ENCODE peak calls at places on chromosomes 4 and X, in six cellular contexts. S, N, P, L, W and D are unnamed samples.
A peak's percentile ranks its signal among the peaks of the same experiment; 100 is the strongest.

GRCh38 chr4:148514041-148514440 is 71.8 kb upstream of the NR3C2 start:
- DNase-seq in P (no peak), L (no peak), S (no peak), W (no peak), N (no peak), D (no peak)

GRCh38 chrX:14357314-14357713 is 172.0 kb upstream of the GLRA2 start:
- DNase-seq in S (no peak), L (no peak), W (no peak), N (no peak), P (no peak), D (no peak)

GRCh38 chrX:48937065-48937907 is 18.5 kb upstream of the PIM2 start:
- DNase-seq in S (peak; percentile 71), L (no peak), W (no peak), N (no peak), P (peak; percentile 20), D (no peak)

GRCh38 chrX:38880460-38880859 is 79.2 kb downstream of the MID1IP1 start:
- DNase-seq in L (no peak), S (no peak), N (no peak), W (no peak), P (no peak), D (no peak)

GRCh38 chrX:2913118-2913517 is 16.0 kb downstream of the ARSD start:
- DNase-seq in L (no peak), W (no peak), P (no peak), N (no peak), S (no peak), D (no peak)

GRCh38 chrX:151753313-151754041 is 18.9 kb downstream of the CNGA2 start:
- DNase-seq in N (peak; percentile 54), S (peak; percentile 81), L (peak; percentile 20), W (peak; percentile 31), P (peak; percentile 24), D (peak; percentile 56)

GRCh38 chr4:98113005-98113404 is 30.3 kb downstream of the STPG2 start:
- DNase-seq in N (no peak), L (no peak), S (no peak), W (no peak), P (no peak), D (no peak)

GRCh38 chr4:184289179-184289535 is 71.5 kb upstream of the ENPP6 start:
- DNase-seq in W (no peak), L (no peak), S (no peak), P (no peak), N (no peak), D (no peak)

GRCh38 chr4:159150838-159151390 is 48.0 kb downstream of the RAPGEF2 start:
- DNase-seq in P (no peak), N (no peak), S (no peak), L (no peak), W (no peak), D (no peak)

GRCh38 chrX:68978211-68978780 is 149.5 kb downstream of the EFNB1 start:
- DNase-seq in P (no peak), L (no peak), W (no peak), N (peak; percentile 20), S (no peak), D (no peak)

GRCh38 chrX:132786217-132786616 is 172.2 kb downstream of the HS6ST2 start:
- DNase-seq in S (no peak), W (no peak), L (no peak), N (no peak), P (no peak), D (no peak)

GRCh38 chr4:102335616-102336015 is 9.7 kb downstream of the SLC39A8 start:
- DNase-seq in N (no peak), P (no peak), L (no peak), S (no peak), W (no peak), D (no peak)

GRCh38 chrX:72268601-72269365 is 8.3 kb downstream of the RPS4X start:
- DNase-seq in W (no peak), P (no peak), S (no peak), L (no peak), N (no peak), D (no peak)

GRCh38 chr4:168648929-168649328 is 152.1 kb downstream of the PALLD start:
- DNase-seq in W (no peak), P (no peak), N (no peak), S (no peak), L (no peak), D (no peak)
- TF ChIP-seq POLR2A in W (no peak), P (no peak), N (no peak), S (no peak), L (no peak), D (no peak)

DNA sequence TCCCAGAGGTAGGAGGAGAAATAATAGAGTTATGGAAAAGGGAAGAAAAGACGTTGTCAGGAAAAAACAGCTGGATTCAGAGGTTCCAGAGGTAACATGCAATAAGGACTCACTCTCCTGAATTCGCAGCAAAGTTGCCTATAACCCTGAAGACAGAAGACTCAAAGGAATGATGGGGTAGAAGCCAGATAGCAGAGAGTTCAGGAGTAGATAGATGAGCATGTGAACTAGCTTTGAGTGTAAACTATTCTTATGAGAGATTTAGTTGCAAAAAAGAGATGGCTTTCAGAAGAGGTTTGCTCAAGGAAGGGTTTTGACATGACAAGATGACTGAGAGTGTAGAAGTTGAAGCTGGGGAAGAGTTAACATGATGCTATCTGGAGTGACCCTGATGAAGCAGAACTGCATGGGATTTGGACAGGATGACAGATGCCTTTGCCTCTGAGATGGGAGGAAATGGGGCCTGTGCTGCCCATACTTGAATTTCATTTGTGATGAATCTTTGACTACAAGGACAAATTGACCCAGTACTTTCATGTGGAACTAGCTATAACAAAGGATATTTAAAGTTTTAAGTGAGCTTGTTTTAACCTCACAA is 73.9 kb downstream of the AMELX start:
- DNase-seq in L (no peak), S (no peak), P (no peak), W (no peak), N (no peak), D (no peak)
- TF ChIP-seq POLR2A in L (no peak), S (no peak), P (no peak), W (no peak), N (no peak), D (no peak)

GRCh38 chr4:121824171-121824527 is 466 bp upstream of the CCNA2 start:
- DNase-seq in S (no peak), L (no peak), W (no peak), N (no peak), P (no peak), D (no peak)
- TF ChIP-seq POLR2A in S (no peak), L (no peak), W (no peak), N (no peak), P (no peak), D (no peak)

DNA sequence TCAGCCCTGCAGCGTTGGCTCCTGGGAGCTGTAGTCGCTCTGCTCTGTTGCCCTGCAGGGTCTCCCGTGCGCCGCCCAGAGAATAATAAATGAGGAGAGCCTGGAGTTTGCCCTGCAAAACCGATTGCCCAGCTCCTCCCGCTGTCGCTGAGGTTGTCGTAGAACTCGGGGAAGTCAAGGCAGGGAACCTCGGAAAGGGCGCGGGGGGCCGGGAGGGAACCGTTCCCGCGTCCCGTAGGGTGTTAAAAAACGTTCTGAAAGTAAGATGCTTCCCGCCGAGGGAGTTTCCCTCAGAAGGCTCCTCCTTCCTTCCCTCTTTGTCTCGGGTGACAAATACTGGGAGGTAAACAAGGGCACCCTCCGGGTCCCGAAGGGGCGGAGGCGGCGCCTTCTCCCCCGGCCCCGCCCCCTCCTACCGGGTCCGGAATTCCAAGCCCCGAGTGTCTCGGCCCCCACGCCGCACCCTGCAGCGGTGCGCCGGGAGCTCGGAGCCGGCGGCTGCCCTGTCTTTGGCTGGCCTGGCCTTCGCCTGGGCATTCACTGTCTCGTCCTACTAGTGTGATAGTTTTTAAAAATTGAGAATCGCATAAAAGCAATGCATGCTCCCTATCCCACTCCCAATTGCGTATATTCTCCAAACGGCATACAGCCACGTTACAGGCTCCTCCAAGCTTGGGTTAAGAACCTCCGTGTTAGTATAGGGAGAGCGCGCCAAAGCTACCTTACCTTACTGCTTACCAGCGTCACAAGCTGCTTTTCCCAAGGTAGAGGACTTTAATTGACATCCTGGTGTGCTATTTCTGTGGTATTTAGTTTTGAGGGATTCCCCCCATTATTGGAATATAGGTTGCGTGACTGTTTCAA is 965 bp upstream of the HMGB2 start:
- DNase-seq in P (peak; percentile 69), S (peak; percentile 74), W (peak; percentile 35), L (peak; percentile 26), N (peak; percentile 59), D (peak; percentile 63)
- TF ChIP-seq POLR2A in P (no peak), S (no peak), W (no peak), L (peak; percentile 21), N (peak; percentile 48), D (peak; percentile 61)

DNA sequence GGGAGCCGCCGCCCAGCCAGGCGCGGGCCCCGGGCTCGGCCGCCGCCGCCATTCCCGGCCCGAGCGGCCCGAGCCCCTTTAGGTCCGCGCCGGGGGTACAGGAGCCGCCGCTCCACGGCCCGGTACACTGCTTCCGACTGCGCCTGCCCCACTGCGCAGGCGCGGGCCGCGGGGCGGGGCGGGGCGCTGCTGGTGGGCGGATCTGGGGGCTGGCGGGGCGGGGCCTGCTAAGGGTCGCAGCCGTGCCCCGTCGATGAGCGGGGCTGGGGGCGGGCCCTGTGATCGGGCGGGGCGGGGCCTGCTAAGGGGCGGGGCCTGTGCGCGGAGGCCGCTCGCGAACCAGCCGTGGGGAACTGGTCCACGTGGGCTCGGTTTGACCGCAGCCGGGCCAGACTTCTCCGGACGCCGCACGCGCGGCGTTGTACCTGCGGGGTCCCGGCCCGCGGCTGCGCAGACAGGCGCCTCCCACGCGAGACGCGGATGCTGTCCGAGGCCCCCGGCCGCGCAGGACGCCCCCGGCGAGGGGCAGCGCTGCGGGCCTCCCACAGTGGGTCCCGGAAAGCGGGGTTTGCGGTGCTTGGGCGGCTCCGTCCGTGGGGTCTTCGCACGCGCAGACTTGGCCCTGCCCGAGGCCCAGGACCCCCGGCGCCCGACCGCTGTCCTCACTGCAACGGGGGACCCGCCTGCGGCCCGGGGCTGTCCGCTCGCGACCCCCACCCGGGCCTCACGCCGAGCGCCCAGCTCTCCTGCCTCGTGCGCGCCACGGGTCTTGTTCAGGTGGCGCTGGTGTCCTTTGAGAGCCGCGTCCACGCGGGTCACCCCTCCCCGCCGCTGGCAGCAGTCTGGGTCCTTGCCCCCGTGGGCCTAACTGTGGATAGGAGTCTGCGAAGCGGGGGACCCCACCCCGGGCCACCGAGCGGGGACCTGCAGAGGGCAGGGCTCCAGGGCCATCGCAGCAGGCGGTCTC is at the start of gene DGKQ:
- DNase-seq in W (peak; percentile 99), L (peak; percentile 80), P (peak; percentile 77), N (peak; percentile 86), S (peak; percentile 93), D (peak; percentile 78)
- TF ChIP-seq POLR2A in W (no peak), L (no peak), P (no peak), N (no peak), S (peak; percentile 16), D (peak; percentile 49)

DNA sequence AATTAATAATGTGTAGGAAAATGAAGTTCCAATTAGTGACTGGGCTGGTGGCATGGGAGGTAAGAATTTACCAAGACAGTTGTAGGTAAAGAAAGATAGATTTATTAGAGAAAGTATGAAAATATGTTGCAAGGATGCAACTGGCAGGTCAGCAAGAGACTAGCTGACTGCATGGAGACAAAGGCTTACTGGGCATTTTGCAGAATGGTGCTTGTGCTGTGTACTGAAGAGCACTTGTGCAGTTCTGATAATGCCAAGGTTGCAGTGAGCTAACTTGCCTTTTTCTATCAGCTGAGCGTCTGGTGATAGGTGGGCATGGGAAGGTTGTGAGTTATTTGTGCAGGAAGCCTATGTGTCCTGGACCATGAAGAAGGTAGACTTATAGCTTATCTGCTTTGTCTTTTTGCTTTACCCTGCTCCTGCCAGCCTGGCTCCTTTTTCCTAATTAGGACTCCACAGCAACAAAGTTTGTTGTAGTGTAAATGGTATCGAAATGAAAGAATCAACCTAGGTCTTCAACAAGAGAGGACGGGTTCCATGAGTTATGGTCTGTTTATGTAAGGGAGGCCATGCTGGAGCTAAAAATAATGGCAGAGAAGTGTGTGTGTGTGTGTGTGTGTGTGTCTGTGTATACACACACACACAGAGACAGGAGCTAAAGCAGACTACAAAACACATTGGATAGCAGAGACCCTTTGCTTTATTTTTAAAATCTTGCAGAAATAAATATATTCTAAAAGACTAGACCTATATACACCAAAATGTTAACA is 15.0 kb downstream of the BST1 start:
- DNase-seq in S (no peak), N (no peak), L (no peak), W (no peak), P (no peak), D (no peak)
- TF ChIP-seq POLR2A in S (no peak), N (no peak), L (no peak), W (no peak), P (no peak), D (no peak)